ENCODE peak calls at places on chromosomes 6 and 20, in four cellular contexts. V is H1, C is GM23248, E is DND-41. O is an unnamed sample.
A peak's percentile ranks its signal among the peaks of the same experiment; 100 is the strongest.

GRCh38 chr20:16476032-16476431 is 97.2 kb downstream of the KIF16B start:
- DNase-seq in V (no peak), C (peak; percentile 60), E (no peak), O (peak; percentile 15)

GRCh38 chr6:14055541-14055940 is 62.0 kb upstream of the CD83 start:
- DNase-seq in V (no peak), C (no peak), E (no peak), O (no peak)

GRCh38 chr6:3389390-3390167 is 67.3 kb downstream of the SLC22A23 start:
- DNase-seq in V (no peak), C (peak; percentile 95), E (no peak), O (no peak)

GRCh38 chr6:155495011-155495768 is 39.6 kb upstream of the NOX3 start:
- DNase-seq in V (peak; percentile 53), C (peak; percentile 78), E (no peak), O (no peak)

GRCh38 chr6:151060742-151061100 is 179.0 kb upstream of the AKAP12 start:
- DNase-seq in V (no peak), C (no peak), E (no peak), O (no peak)

GRCh38 chr6:33721529-33721928 is 10.0 kb upstream of the UQCC2 start:
- DNase-seq in V (no peak), C (no peak), E (no peak), O (no peak)

GRCh38 chr6:18206591-18206990 is 51.4 kb downstream of the KDM1B start:
- DNase-seq in V (no peak), C (no peak), E (no peak), O (no peak)

GRCh38 chr20:49552007-49552406 is 15.9 kb downstream of the PTGIS start:
- DNase-seq in V (no peak), C (no peak), E (no peak), O (no peak)

GRCh38 chr6:99393366-99393697 is 663 bp downstream of the COQ3 start:
- DNase-seq in V (no peak), C (no peak), E (no peak), O (no peak)

GRCh38 chr20:17210983-17211382 is 15.9 kb upstream of the PCSK2 start:
- DNase-seq in V (no peak), C (peak; percentile 16), E (no peak), O (no peak)

GRCh38 chr6:25217275-25217674 is 61.9 kb upstream of the CARMIL1 start:
- DNase-seq in V (no peak), C (peak; percentile 37), E (no peak), O (no peak)

GRCh38 chr20:57092112-57092899 is 174.1 kb downstream of the BMP7 start:
- DNase-seq in V (peak; percentile 61), C (peak; percentile 77), E (peak; percentile 69), O (peak; percentile 37)

GRCh38 chr6:50264995-50265571 is 215.4 kb upstream of the DEFB112 start:
- DNase-seq in V (no peak), C (peak; percentile 1), E (no peak), O (no peak)

GRCh38 chr6:33896391-33897192 is 92.8 kb upstream of the MLN start:
- DNase-seq in V (no peak), C (peak; percentile 65), E (no peak), O (no peak)

DNA sequence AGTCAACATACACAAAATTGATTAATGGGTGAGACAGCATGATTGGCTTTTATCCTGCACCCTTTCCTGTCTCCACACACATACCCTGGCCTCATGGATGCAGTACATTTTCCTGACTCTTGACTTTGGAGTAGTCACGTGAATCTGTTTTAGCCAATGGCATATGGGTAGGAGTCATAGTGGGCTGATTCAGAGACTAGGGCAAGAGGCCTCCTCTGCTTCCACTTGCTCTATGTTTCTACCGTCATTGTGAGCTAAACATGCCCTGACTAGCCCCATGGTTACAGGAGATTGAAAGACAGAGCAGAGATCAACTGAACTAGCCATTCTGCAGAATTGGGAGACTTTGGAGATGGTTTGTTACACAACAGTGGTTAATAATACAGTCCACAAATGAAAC is 850.0 kb downstream of the DHX35 start:
- DNase-seq in V (no peak), C (no peak), E (no peak), O (no peak)
- H3K27ac ChIP-seq in V (no peak overlapping the region), C (no peak overlapping the region), E (no peak overlapping the region), O (no peak overlapping the region)

GRCh38 chr20:12593342-12593741 is 415.4 kb upstream of the SPTLC3 start:
- DNase-seq in V (no peak), C (no peak), E (no peak), O (no peak)
- H3K4me1 ChIP-seq in V (peaks cover 9% of the 10 kb centered on the region), C (no peaks in the 10 kb centered on the region), E (no peaks in the 10 kb centered on the region), O (no peaks in the 10 kb centered on the region)

GRCh38 chr20:58691405-58691772 is 1.2 kb upstream of the NPEPL1 start:
- DNase-seq in V (no peak), C (no peak), E (no peak), O (no peak)
- H3K27ac ChIP-seq in V (no peak overlapping the region), C (peak overlapping the region; percentile 89), E (no peak overlapping the region), O (no peak overlapping the region)

DNA sequence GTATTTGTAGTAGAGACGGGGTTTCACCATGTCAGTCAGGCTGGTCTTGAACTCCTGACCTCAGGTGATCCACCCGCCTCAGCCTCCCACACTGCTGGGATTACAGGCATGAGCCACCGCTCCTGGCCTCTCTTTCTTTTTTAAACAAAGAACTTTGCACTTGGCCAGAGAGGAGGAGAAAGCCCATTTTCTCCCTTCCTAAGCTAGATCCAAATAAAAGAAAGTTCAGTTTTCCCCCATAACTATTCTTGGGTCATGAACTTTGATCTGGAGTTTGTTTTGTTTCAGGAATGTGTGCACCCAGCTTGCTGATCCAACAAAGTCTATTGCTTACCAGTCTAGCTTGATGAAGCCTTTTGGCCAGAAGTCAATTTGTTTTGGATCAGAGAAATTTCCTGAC is 23.4 kb downstream of the KCNS1 start:
- DNase-seq in V (no peak), C (no peak), E (no peak), O (no peak)
- H3K4me1 ChIP-seq in V (peaks cover 8% of the 10 kb centered on the region), C (no peaks in the 10 kb centered on the region), E (no peaks in the 10 kb centered on the region), O (no peaks in the 10 kb centered on the region)

O was measured in CD4-positive, alpha-beta memory T cell.